ENCODE peak calls at places on chromosomes 5 and 9, in six cellular contexts. U, N, S, C, J and D are unnamed samples.

GRCh38 chr9:132982508-132982907 is 4.0 kb downstream of the GFI1B start:
- DNase-seq in N (no peak), J (no peak), U (no peak), S (no peak), C (no peak), D (no peak)

GRCh38 chr9:120861935-120862334 is 15.1 kb downstream of the PHF19 start:
- DNase-seq in S (no peak), C (no peak), U (no peak), J (no peak), N (no peak), D (no peak)

GRCh38 chr9:70601000-70601929 is 186.8 kb upstream of the KLF9 start:
- DNase-seq in N (peak), S (peak), U (peak), C (peak), J (peak), D (peak)

GRCh38 chr5:134127376-134127861 is 12.9 kb downstream of the TCF7 start:
- DNase-seq in N (no peak), U (peak), S (no peak), C (no peak), J (no peak), D (peak)

GRCh38 chr9:77944556-77945261 is 86.9 kb downstream of the GNAQ start:
- DNase-seq in J (no peak), S (no peak), N (no peak), U (no peak), C (no peak), D (no peak)

GRCh38 chr5:130279386-130279785 is 375.1 kb downstream of the CHSY3 start:
- DNase-seq in S (no peak), J (no peak), C (no peak), U (peak), N (no peak), D (peak)

GRCh38 chr5:179732918-179733763 is 519 bp downstream of the MAML1 start:
- DNase-seq in N (peak), U (peak), C (peak), S (peak), J (no peak), D (peak)

GRCh38 chr5:133925269-133925668 is 43.2 kb downstream of the C5orf15 start:
- DNase-seq in J (no peak), U (no peak), N (no peak), S (no peak), C (no peak), D (no peak)

GRCh38 chr5:112228672-112229071 is 190.4 kb downstream of the EPB41L4A start:
- DNase-seq in N (peak), C (peak), S (peak), U (peak), J (no peak), D (peak)

GRCh38 chr5:150590979-150591411 is 49.5 kb upstream of the SYNPO start:
- DNase-seq in U (no peak), C (peak), S (no peak), N (peak), J (no peak), D (peak)

GRCh38 chr9:92664394-92665152 is 5.4 kb downstream of the IPPK start:
- DNase-seq in U (peak), N (no peak), C (no peak), J (no peak), S (no peak), D (no peak)

GRCh38 chr9:6214451-6214850 is 1.2 kb upstream of the IL33 start:
- DNase-seq in S (no peak), C (no peak), N (no peak), U (no peak), J (no peak), D (peak)

GRCh38 chr9:124520206-124520596 is 13.0 kb upstream of the NR5A1 start:
- DNase-seq in J (no peak), N (no peak), C (no peak), U (no peak), S (no peak), D (no peak)

GRCh38 chr5:36180556-36181350 is 28.8 kb downstream of the SKP2 start:
- DNase-seq in N (no peak), U (no peak), S (no peak), J (no peak), C (no peak), D (no peak)

GRCh38 chr5:135714126-135714894 is 120.2 kb upstream of the SLC25A48 start:
- DNase-seq in J (no peak), S (no peak), C (no peak), U (no peak), N (no peak), D (no peak)

GRCh38 chr9:137974746-137975526 is 97.4 kb downstream of the CACNA1B start:
- DNase-seq in U (no peak), N (peak), S (no peak), C (no peak), J (no peak), D (no peak)

GRCh38 chr5:96905864-96906263 is 29.6 kb downstream of the ERAP2 start:
- DNase-seq in J (no peak), C (no peak), U (no peak), N (no peak), S (no peak), D (no peak)

GRCh38 chr5:36632363-36632664 is 25.9 kb downstream of the SLC1A3 start:
- DNase-seq in U (no peak), S (no peak), N (no peak), J (no peak), C (no peak), D (no peak)

GRCh38 chr5:160539431-160539830 is 117.8 kb downstream of the PTTG1 start:
- DNase-seq in C (no peak), S (no peak), J (no peak), U (no peak), N (no peak), D (no peak)

GRCh38 chr5:116650544-116650943 is 75.9 kb upstream of the SEMA6A start:
- DNase-seq in N (no peak), S (peak), C (peak), J (no peak), U (no peak), D (no peak)

GRCh38 chr9:111065414-111065813 is 27.1 kb upstream of the LPAR1 start:
- DNase-seq in C (no peak), U (no peak), N (no peak), J (no peak), S (no peak), D (no peak)

GRCh38 chr9:136018257-136019031 is 57.3 kb upstream of the UBAC1 start:
- DNase-seq in C (no peak), J (no peak), S (no peak), N (no peak), U (no peak), D (no peak)

GRCh38 chr9:107488400-107489143 is 997 bp downstream of the KLF4 start:
- DNase-seq in C (peak), J (no peak), U (peak), S (peak), N (peak), D (peak)

GRCh38 chr5:125699860-125700259 is 723.3 kb upstream of the GRAMD2B start:
- DNase-seq in N (no peak), U (no peak), S (no peak), C (no peak), J (no peak), D (no peak)

GRCh38 chr5:980001-980588 is 28.5 kb upstream of the NKD2 start:
- DNase-seq in S (peak), U (no peak), C (no peak), N (peak), J (no peak), D (no peak)

GRCh38 chr9:93952119-93952783 is 2.9 kb downstream of the BARX1 start:
- DNase-seq in N (no peak), C (no peak), U (no peak), J (no peak), S (no peak), D (no peak)

GRCh38 chr5:169804861-169805260 is 167.8 kb downstream of the DOCK2 start:
- DNase-seq in S (no peak), U (peak), N (no peak), C (no peak), J (no peak), D (peak)

GRCh38 chr5:135033026-135033861 is 784 bp downstream of the PITX1 start:
- DNase-seq in S (no peak), C (peak), N (peak), U (peak), J (no peak), D (peak)

GRCh38 chr5:117089001-117089400 is 514.4 kb upstream of the SEMA6A start:
- DNase-seq in S (no peak), N (no peak), J (no peak), U (no peak), C (no peak), D (no peak)

GRCh38 chr9:130240410-130241197 is 25.0 kb upstream of the HMCN2 start:
- DNase-seq in J (no peak), N (no peak), C (no peak), S (peak), U (peak), D (peak)

GRCh38 chr5:159475026-159475425 is 144.7 kb upstream of the IL12B start:
- DNase-seq in S (no peak), N (no peak), J (no peak), C (no peak), U (no peak), D (peak)

GRCh38 chr9:113398796-113399195 is 2.3 kb downstream of the ALAD start:
- DNase-seq in N (no peak), C (no peak), U (peak), S (no peak), J (no peak), D (peak)

GRCh38 chr5:57499262-57500050 is 16.8 kb upstream of the ACTBL2 start:
- DNase-seq in C (no peak), J (no peak), U (peak), S (no peak), N (no peak), D (peak)

GRCh38 chr5:163338-163620 is 28.0 kb upstream of the LRRC14B start:
- DNase-seq in N (peak), C (no peak), S (no peak), U (no peak), J (no peak), D (no peak)

GRCh38 chr5:35477321-35477720 is 140.3 kb upstream of the SPEF2 start:
- DNase-seq in U (no peak), C (no peak), J (no peak), N (no peak), S (no peak), D (no peak)

GRCh38 chr5:173451031-173451430 is 122.8 kb upstream of the STC2 start:
- DNase-seq in U (no peak), C (no peak), S (no peak), N (no peak), J (no peak), D (peak)

GRCh38 chr5:135915466-135916001 is 19.9 kb upstream of the IL9 start:
- DNase-seq in J (no peak), S (no peak), U (no peak), C (no peak), N (no peak), D (peak)

GRCh38 chr5:10677533-10677932 is 83.5 kb downstream of the DAP start:
- DNase-seq in U (no peak), N (no peak), S (no peak), C (no peak), J (no peak), D (no peak)

GRCh38 chr5:156526081-156527017 is 199.4 kb downstream of the SGCD start:
- DNase-seq in N (no peak), C (no peak), J (no peak), S (no peak), U (no peak), D (no peak)

DNA sequence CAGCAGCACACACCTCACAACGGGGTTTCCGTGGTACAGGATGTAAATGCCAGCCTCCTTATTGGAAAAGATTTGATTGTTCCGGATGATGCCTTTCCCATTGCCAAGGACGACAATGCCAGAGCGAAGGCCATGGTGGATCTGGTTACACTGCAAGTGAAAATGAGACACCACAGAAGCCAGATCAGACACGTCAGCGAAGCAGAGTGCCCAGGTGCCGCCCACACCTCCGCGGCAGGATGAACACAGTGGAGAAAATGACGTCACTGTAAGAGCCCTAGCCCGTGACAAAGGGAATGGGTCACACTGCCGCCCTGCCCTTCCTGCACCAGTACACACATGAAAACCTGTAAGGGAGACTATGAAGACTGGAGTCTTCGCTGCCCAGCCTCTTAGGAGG is 43.4 kb downstream of the POLR1E start:
- DNase-seq in C (no peak), J (no peak), U (peak), S (peak), N (no peak), D (no peak)
- H3K4me3 ChIP-seq in C (no peak), J (no peak), U (no peak), S (peak), N (no peak), D (no peak)

DNA sequence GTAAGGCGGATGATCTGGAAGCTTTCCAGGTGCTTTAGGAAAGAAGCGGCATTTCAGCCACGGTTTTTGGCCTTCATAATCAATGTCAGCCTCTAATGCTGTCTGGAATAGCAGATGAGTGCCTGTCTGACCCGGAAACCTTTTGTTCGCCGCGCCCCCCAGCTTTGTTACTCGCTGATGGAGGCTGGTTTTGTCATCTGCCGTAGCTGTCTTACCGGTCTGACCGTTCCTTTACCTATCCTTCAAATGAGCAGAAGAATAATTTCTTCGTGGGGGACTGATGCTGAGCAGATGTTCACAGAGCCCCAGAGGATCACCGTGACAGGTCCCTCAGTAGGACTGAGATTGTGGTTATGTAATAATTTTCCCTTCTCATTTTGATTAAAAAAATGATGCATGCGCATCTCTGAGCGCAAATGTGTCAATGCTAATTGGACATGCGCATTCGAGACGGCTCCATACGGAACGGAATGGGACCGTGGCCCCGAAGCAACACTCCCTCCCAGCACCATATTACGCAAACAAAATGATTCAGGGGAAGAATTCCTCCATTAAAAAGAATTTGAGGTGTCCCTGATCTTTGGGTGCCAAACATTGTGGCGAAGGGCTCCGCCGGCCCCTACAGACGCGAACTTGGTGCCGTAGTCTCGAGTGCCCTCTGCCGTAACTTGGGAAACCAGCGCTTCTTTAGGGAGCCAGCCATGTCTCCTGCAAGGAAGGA is 27.6 kb downstream of the TLX3 start:
- DNase-seq in C (no peak), S (no peak), U (peak), N (peak), J (peak), D (peak)
- TF ChIP-seq CTCF in C (peak), S (peak), U (peak), N (peak), J (peak), D (peak)

GRCh38 chr9:127422787-127423186 is 1.4 kb upstream of the ZNF79 start:
- DNase-seq in C (no peak), J (no peak), U (no peak), N (no peak), S (no peak), D (no peak)

GRCh38 chr9:127423934-127424668 is at the start of gene ZNF79:
- DNase-seq in C (peak), S (peak), N (peak), J (peak), U (peak), D (peak)

GRCh38 chr9:127421057-127421456 is 3.1 kb upstream of the ZNF79 start:
- DNase-seq in U (no peak), N (no peak), C (no peak), J (no peak), S (no peak), D (no peak)

GRCh38 chr9:127423591-127423933 is 620 bp upstream of the ZNF79 start:
- DNase-seq in U (no peak), J (no peak), S (no peak), N (no peak), C (no peak), D (peak)

DNA sequence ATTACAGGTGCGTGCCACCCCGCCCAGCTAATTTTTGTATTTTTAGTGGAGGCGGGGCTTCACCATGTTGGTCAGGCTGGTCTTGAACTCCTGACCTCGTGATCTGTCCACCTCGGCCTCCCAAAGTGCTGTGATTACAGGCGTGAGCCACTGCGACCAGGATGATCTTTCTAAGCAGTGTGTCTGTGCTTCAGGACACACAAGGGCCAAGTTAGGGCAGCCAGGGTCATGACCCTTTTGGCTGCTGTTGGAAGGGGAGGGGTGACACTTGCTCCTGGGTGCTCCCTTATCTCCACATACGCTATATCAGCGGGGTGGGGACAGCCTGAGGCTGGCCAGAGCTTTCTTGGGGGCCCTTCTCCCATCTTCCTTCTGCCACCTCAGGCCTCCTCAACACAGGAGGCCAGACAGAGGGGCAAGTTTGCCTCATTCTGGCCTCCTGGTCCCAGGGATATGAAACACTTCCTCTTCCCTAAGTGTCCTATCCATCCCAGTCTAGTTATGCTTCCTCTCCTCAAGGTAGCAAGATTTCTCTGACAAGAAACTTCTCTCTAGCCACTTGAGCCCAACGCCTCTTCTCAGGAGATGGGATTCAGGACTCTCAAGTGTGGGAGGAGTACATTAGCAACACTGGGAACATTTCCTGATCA is 1.9 kb upstream of the ZNF79 start:
- DNase-seq in S (no peak), U (no peak), N (no peak), C (no peak), J (no peak), D (no peak)
- H3K4me3 ChIP-seq in S (no peak), U (no peak), N (no peak), C (peak), J (no peak), D (peak)

GRCh38 chr5:106755066-106755465 is 915.7 kb downstream of the EFNA5 start:
- DNase-seq in U (no peak), S (no peak), J (no peak), N (no peak), C (no peak), D (no peak)
- TF ChIP-seq CTCF in U (no peak), S (no peak), J (no peak), N (no peak), C (no peak), D (no peak)

GRCh38 chr5:132831095-132831860 is 831 bp upstream of the SHROOM1 start:
- DNase-seq in J (no peak), U (no peak), C (no peak), S (no peak), N (no peak), D (no peak)
- H3K4me3 ChIP-seq in J (peak), U (no peak), C (peak), S (peak), N (peak), D (peak)

GRCh38 chr5:137051165-137051564 is 448.0 kb downstream of the SPOCK1 start:
- DNase-seq in U (no peak), N (no peak), S (no peak), J (no peak), C (no peak), D (peak)
- TF ChIP-seq CTCF in U (peak), N (no peak), S (no peak), J (peak), C (no peak), D (peak)

DNA sequence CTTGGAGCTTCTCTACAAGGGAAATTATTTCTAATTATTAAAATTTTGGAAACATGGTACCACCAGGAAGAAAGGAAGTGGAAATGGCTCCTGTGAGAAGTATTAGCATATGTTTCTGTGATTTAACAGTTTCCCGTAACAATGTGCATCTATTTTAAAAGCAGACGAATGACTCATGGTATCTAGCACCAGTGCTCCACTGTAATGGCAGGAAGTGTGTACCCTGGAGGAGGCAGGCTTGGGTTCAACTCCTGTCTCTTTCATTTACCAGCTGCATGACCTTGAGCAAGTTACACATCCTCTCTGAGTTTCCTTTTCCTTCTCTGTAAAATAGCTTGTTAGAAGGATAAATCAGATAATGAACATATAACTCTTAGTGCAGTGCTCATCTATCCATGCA is 41.0 kb upstream of the ANGPTL2 start:
- DNase-seq in C (no peak), U (peak), S (no peak), J (peak), N (no peak), D (peak)
- H3K4me3 ChIP-seq in C (no peak), U (no peak), S (no peak), J (no peak), N (no peak), D (no peak)